ENCODE peak calls at places on chromosome 10, in five cellular contexts. K, Q, A, R and T are unnamed samples. For H3K4me1, the result is how much of the 10 kb centered on the place peaks cover.

GRCh38 chr10:49257159-49257558 is 41.8 kb upstream of the C10orf71 start:
- DNase-seq in R (no peak), A (no peak), K (no peak), Q (no peak), T (no peak)

GRCh38 chr10:70267161-70267933 is 16.5 kb downstream of the NPFFR1 start:
- DNase-seq in Q (no peak), K (peak), A (no peak), R (peak), T (no peak)

GRCh38 chr10:4352566-4352961 is 473.4 kb upstream of the AKR1E2 start:
- DNase-seq in R (no peak), Q (no peak), A (peak), K (no peak), T (no peak)

GRCh38 chr10:110503528-110504110 is 5.9 kb downstream of the DUSP5 start:
- DNase-seq in Q (no peak), A (no peak), R (no peak), K (no peak), T (no peak)

GRCh38 chr10:129711261-129711660 is 244.2 kb downstream of the MGMT start:
- DNase-seq in R (no peak), Q (no peak), A (no peak), K (peak), T (no peak)

GRCh38 chr10:117431160-117431559 is 55.9 kb upstream of the PDZD8 start:
- DNase-seq in K (no peak), A (no peak), Q (no peak), R (no peak), T (no peak)

GRCh38 chr10:110395350-110396283 is 90.9 kb upstream of the SMNDC1 start:
- DNase-seq in Q (peak), A (peak), K (no peak), R (peak), T (no peak)

GRCh38 chr10:56537984-56538383 is 176.9 kb upstream of the ZWINT start:
- DNase-seq in R (no peak), K (no peak), Q (no peak), A (no peak), T (no peak)

DNA sequence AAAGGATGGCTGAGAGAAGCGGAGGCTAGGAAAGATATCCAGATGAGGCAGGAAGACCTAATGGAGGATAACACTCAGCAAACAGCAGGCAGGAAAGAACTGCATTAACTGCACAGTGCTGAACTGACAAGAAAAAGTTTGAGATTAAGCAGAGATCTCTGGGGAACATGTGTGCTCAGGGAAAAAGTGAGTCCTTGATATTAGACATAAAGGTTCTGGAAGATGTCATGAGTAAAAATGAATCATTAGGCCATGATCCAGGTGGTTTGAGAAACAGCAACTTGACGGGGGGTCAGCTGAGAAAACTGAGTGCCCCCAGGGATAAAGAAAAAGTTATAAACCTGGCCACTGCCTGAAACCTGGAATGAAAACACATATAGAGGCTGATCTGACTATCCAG is 27.3 kb upstream of the ANK3 start:
- DNase-seq in R (no peak), Q (no peak), K (no peak), A (no peak), T (no peak)
- H3K4me1 ChIP-seq in R (under half), Q (under half), K (under half), A (under half), T (under half)

DNA sequence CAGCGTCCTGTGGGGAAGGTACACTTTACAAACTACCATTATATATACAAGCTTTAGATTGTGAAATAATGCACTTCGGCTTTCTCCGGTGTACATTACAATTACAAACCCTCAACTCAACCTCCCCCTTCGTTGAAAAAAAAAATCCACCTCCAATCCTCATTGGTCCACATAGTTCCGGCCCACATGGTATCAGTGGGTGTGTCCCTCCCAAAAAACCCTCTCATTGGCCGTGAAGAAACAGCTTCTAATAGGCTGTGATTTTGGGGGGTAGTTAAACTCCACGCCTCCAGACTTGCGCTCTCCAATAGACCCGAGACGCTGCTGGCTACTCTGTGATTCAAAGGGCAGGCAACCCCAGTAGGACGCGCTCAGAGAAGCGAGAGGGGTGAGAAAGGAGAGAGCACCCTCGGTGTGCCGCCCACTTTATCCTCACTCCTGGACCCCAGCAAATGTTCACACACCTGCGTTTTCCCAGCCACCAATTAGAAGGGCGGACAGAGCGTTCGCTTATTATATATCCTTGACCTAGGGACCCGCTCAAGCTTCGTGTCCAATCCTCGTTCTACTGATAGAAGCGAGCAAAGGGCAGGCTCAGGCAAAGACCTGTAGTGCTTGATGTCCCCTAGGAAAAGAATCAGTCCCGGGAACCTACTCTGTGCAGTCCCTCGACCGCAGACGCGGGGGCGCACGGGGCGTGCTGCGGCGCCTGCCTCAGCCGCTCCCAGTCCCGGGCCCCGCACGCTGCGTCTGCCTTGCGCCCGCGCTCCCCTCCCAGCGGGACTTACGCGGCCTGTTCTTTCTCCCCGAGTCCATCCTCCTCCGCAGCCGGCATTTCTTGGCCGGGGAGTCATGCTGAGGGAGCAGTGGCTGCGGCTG is 991 bp downstream of the PANK1 start:
- DNase-seq in A (peak), R (peak), Q (peak), K (peak), T (peak)
- TF ChIP-seq CTCF in A (no peak), R (no peak), Q (no peak), K (peak), T (no peak)

DNA sequence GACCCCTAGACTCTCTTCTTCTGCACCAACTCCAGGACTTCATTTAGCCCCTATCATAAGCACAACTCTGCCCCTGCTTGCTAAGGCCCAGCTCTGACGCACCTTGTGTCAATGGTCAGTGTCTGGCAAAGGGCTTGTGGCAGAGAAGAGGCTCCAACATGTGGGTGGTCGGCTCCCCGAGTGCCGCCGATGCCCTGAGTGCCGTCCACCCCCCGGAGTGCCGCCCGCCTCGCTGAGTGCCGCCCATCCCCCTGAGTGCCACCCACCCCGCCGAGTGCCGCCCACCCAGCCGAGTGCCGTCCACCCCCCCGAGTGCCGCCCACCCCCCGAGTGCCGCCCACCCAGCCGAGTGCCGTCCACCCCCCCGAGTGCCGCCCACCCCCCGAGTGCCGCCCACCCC is 50.3 kb downstream of the ASB13 start:
- DNase-seq in Q (no peak), K (no peak), A (no peak), R (no peak), T (no peak)
- H3K4me1 ChIP-seq in Q (under half), K (under half), A (under half), R (under half), T (under half)

GRCh38 chr10:123897146-123897545 is 5.5 kb upstream of the CPXM2 start:
- DNase-seq in R (no peak), Q (no peak), A (no peak), K (no peak), T (no peak)
- TF ChIP-seq CTCF in R (no peak), Q (peak), A (no peak), K (peak), T (peak)